ENCODE peak calls at places on chromosome 9, in ten cellular contexts. O, Z, W, L, R, C, K, Q, A and P are unnamed samples.

GRCh38 chr9:108612510-108612909 is 243.3 kb downstream of the ACTL7B start:
- DNase-seq in A (no peak), R (no peak), Z (no peak), O (no peak), Q (no peak), L (no peak), C (no peak), W (no peak), K (no peak), P (no peak)

GRCh38 chr9:97850746-97851449 is 2.1 kb upstream of the FOXE1 start:
- DNase-seq in K (no peak), O (no peak), C (no peak), A (no peak), L (no peak), Z (no peak), Q (no peak), R (no peak), W (no peak), P (no peak)

GRCh38 chr9:95515272-95516113 is 1.3 kb downstream of the PTCH1 start:
- DNase-seq in K (no peak), C (no peak), W (no peak), A (no peak), L (peak), O (peak), Q (peak), R (peak), Z (peak), P (peak)

GRCh38 chr9:125401317-125401716 is 139.7 kb downstream of the GAPVD1 start:
- DNase-seq in K (no peak), C (no peak), R (no peak), A (no peak), O (no peak), Z (no peak), Q (no peak), L (no peak), W (no peak), P (no peak)

GRCh38 chr9:14159440-14160222 is 154.3 kb downstream of the NFIB start:
- DNase-seq in A (no peak), L (no peak), C (no peak), O (no peak), W (peak), R (no peak), Z (no peak), Q (no peak), K (no peak), P (no peak)

GRCh38 chr9:113535756-113536155 is 72.2 kb downstream of the RGS3 start:
- DNase-seq in A (no peak), K (no peak), W (no peak), Z (no peak), L (no peak), C (no peak), Q (peak), O (no peak), R (no peak), P (no peak)

GRCh38 chr9:16505159-16505558 is 365.3 kb downstream of the BNC2 start:
- DNase-seq in W (peak), C (no peak), L (no peak), Z (no peak), O (no peak), A (no peak), R (no peak), Q (no peak), K (peak), P (no peak)

GRCh38 chr9:14096182-14096922 is 217.6 kb downstream of the NFIB start:
- DNase-seq in C (no peak), A (peak), K (peak), R (no peak), L (no peak), Z (no peak), W (peak), O (peak), Q (no peak), P (peak)

GRCh38 chr9:76882686-76883085 is 23.2 kb downstream of the PRUNE2 start:
- DNase-seq in C (no peak), A (no peak), Q (no peak), O (no peak), K (no peak), R (no peak), Z (no peak), L (peak), W (no peak), P (no peak)

GRCh38 chr9:132166599-132166998 is 4.7 kb downstream of the NTNG2 start:
- DNase-seq in L (no peak), K (no peak), O (no peak), A (peak), Q (no peak), R (no peak), C (no peak), W (peak), Z (no peak), P (no peak)

GRCh38 chr9:125240649-125240999 is 519 bp downstream of the HSPA5 start:
- DNase-seq in K (peak), W (peak), A (no peak), O (peak), Z (no peak), Q (no peak), L (no peak), C (no peak), R (no peak), P (peak)

GRCh38 chr9:13279284-13280162 is at the start of gene MPDZ:
- DNase-seq in A (peak), Z (peak), W (peak), O (peak), L (no peak), R (peak), Q (no peak), K (peak), C (no peak), P (peak)

GRCh38 chr9:129343697-129344375 is 165.8 kb upstream of the IER5L start:
- DNase-seq in C (no peak), Z (no peak), R (no peak), A (no peak), Q (peak), L (no peak), K (no peak), O (no peak), W (peak), P (no peak)
- TF ChIP-seq CTCF in C (no peak), Z (no peak), R (no peak), A (no peak), Q (no peak), L (no peak), K (no peak), O (peak), W (no peak), P (no peak)

DNA sequence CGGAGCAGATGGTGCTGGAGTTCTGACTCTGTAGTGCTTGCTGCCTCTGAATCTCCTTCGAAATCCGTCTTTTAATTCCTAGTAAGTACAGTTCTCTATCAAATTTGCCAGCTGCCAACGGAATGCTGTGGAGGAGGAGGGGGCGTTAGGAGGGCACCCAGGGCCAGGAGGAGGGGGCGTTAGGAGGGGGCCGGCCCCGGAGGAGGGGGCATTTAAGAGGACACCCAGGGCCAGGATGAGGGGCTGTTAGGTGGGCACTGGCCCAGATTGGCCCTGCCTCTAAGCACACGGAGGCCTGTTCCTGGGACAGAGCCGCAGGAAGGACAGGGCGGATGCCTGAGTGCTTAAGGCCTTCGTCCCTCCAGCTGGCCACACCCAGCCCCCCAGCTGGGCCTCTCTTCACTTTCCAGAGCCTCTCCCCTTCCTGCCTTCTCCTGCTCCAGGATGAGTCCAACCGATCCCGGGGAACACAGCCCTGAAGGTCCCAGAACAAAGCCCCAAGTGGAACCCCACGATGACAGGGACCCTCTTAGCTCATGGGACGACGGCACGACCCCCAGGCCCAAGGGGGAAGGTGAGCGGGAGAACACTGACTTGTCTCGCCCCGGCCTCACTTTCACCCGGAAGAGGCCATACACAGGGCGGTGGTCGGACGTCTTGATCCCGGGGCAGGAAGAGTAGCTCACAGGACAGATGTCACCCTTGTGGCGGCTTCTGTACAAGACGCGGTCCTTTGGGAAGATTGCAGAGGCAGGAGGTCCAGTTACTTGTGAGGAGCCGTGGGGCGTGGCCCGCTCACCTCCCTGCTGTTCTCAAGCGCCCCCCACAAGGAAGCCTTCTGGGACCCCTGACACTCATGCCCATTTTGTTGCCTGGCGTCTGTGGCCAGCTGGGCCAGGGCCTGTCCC is 9.7 kb downstream of the INPP5E start:
- DNase-seq in Q (peak), R (no peak), L (no peak), W (no peak), A (no peak), C (no peak), K (no peak), O (no peak), Z (no peak), P (no peak)
- TF ChIP-seq CTCF in Q (no peak), R (no peak), L (no peak), W (no peak), A (no peak), C (no peak), K (no peak), O (no peak), Z (no peak), P (no peak)

DNA sequence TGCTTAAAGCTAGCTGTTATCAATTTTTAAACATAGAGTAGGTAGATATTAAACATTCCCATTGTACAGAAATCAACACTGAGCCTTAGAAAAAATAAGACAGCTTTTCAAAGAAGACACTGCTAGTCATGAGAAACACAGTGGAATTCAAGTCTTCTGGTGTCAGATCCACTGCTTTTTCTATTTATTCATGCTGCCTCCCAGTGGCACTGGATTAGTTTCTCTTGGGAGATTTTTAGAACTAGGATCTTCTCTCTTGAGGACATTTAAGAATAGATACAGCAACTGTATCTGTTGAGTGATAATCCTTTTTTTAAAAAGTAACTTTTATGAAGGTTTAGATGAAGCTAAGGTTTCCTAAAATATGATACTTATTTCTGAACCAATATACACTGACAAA is 1635.4 kb upstream of the C9orf72 start:
- DNase-seq in Q (no peak), C (no peak), K (peak), R (no peak), A (no peak), W (no peak), O (no peak), Z (no peak), L (no peak), P (no peak)
- TF ChIP-seq CTCF in Q (no peak), C (no peak), K (no peak), R (no peak), A (no peak), W (no peak), O (no peak), Z (no peak), L (no peak), P (no peak)

DNA sequence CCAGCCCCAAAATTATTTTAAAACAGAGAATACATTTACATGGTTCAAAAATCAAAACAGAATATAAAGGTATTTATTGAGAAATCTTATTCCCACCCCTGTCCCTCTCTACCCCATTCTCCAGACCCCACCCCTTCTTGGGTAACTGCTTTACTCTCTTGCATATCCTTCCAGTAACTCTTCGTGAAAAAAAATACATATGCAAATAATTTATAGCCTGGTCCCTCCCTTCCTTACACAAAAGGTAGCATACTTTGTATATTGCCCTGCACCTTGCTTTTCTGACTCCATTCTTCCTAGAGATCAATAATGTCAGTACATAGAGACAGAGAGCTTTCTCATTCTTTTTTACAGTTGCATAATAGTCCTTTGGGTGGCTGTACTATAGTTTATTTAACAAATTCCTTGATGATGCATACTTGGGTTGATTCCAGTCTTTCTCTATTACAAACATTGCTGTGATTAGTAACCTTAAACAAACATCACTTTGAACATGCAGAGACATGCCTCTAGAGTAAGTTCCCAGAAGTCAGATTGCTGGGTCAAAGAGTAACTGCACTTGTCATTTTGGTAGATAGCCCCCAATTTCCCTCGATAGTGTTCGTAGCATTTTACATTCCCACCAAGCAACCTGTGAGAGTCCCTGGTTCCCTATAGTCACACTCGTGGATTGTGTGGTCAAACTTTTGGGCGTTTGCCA is 47.9 kb downstream of the STOM start:
- DNase-seq in O (no peak), Z (no peak), A (peak), Q (no peak), W (peak), R (no peak), C (peak), L (no peak), K (peak), P (no peak)
- TF ChIP-seq CTCF in O (no peak), Z (no peak), A (no peak), Q (no peak), W (no peak), R (no peak), C (no peak), L (no peak), K (no peak), P (no peak)

GRCh38 chr9:5843450-5844249 is 10.7 kb upstream of the ERMP1 start:
- DNase-seq in C (no peak), Q (no peak), W (peak), R (peak), O (no peak), L (no peak), A (peak), Z (no peak), K (peak), P (peak)

GRCh38 chr9:5842926-5843325 is 10.0 kb upstream of the ERMP1 start:
- DNase-seq in C (no peak), Q (no peak), O (no peak), R (no peak), W (no peak), A (no peak), Z (no peak), K (no peak), L (no peak), P (no peak)

GRCh38 chr9:5839572-5839902 is 6.6 kb upstream of the ERMP1 start:
- DNase-seq in O (no peak), Z (no peak), C (no peak), Q (no peak), R (no peak), L (no peak), W (no peak), K (no peak), A (no peak), P (no peak)

GRCh38 chr9:5835808-5836207 is 2.9 kb upstream of the ERMP1 start:
- DNase-seq in R (no peak), W (no peak), Z (no peak), O (no peak), L (no peak), A (no peak), K (no peak), C (no peak), Q (no peak), P (no peak)

DNA sequence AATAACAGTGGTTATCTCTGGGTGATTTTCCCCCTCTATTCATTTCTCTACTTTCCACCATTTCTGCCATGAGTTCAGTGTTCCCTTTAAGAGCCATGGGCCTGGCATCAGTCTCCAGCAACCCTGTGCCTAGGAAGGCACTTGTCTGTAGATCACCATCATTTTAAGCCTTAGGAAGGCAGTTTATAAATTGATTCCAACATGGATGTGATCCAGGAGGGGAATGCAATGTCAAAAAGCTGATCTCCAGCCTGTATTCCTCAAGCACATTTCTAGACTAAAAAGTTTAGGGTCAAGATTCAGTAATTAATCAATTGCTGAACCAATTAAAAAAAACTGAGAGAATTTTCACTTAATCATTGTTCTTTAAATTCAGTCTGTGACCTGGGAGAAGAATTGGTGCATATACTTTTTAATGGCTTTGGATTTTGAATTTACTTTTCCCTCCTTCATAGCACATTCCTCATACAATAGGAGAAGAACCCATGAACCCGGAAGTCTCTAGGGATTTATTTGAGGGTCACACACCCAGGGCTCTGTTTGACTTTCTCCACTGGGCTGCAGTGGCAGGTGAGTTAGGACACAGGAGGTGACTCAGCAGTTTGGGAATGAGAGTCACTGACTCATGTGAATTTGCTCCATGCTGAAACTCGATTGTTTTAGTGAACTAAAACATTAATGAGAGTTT is 6.1 kb upstream of the ERMP1 start:
- DNase-seq in A (peak), K (peak), R (no peak), C (no peak), Q (no peak), O (peak), W (peak), L (no peak), Z (no peak), P (no peak)
- TF ChIP-seq CTCF in A (no peak), K (no peak), R (no peak), C (no peak), Q (no peak), O (no peak), W (no peak), L (no peak), Z (no peak), P (no peak)

DNA sequence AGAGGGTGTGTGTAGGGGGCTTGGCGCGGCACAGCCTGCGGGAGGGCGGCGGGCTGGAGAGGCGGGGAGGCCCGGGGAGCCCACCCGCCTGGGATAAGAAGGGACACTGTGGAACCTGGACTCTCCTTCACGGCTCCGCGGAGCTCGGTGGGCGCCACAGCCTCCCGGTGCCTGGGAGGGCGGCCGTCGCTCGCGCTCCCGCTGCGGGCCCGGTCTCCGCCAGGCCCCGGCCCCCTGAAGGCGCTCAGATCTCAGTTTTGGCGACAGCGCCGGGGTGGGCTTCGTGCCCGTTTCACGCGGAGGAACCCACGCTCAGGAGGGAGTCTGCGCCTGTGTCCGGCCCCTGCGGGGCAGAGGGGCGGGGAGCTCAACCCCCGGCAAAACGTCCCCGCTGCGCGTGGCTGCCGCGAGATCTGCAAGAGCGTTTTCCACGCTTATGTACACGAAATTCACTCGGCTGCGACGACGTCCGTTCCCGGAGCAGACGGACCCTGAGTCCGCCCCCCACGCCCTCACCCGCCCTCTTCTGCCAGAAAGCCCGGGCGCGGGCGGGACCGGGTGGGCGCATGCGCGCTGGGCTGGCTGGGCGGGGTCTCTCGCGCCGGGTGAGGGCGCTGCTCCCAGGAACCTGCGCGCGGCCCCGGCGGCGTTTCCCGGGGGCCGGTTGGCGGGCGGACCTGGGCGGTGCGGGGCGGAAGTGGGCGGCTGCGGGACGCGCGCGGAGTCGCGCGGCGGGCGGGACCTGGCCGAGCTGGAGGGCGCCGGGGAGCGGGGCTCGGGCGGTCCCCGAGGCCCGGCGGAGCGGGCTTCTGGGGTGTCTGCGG is at the start of gene NELFB:
- DNase-seq in O (peak), K (peak), C (peak), R (peak), L (peak), Z (peak), Q (peak), W (peak), A (peak), P (peak)
- TF ChIP-seq CTCF in O (no peak), K (no peak), C (no peak), R (no peak), L (no peak), Z (no peak), Q (peak), W (no peak), A (no peak), P (no peak)

GRCh38 chr9:38001430-38001829 is 67.6 kb downstream of the SHB start:
- DNase-seq in C (no peak), Q (no peak), R (no peak), O (no peak), W (no peak), L (no peak), A (no peak), Z (no peak), K (no peak), P (no peak)

GRCh38 chr9:37998881-37999311 is 70.1 kb downstream of the SHB start:
- DNase-seq in K (peak), R (no peak), Z (no peak), Q (no peak), A (no peak), W (no peak), O (no peak), L (no peak), C (no peak), P (no peak)

GRCh38 chr9:37999501-38000189 is 69.4 kb downstream of the SHB start:
- DNase-seq in R (no peak), Z (no peak), W (no peak), O (no peak), K (no peak), C (no peak), Q (no peak), L (no peak), A (no peak), P (no peak)

GRCh38 chr9:38000735-38001134 is 68.3 kb downstream of the SHB start:
- DNase-seq in K (no peak), L (peak), Z (no peak), A (no peak), R (no peak), C (no peak), Q (no peak), O (no peak), W (no peak), P (no peak)

DNA sequence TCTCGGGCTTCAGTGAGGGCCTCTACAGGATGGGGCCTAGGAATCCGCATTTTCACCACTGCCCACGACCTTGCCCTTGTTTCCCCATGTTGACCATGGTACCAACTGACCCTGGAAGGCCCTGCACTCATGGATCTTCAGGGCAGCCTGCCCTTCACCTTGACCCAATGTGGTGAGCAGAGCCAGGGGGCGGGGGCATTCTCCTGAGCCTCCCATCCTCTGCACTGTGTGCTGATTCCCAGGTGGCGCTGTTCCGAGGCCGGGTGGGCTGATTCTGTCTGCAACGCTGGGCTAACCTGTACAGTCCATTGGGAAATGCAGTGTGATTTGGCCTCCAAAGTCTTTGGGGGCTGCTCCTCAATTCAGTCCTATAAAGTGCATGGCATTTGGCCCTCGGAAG is 68.7 kb downstream of the SHB start:
- DNase-seq in Z (no peak), W (no peak), K (no peak), C (no peak), Q (no peak), O (no peak), R (no peak), A (no peak), L (no peak), P (no peak)
- TF ChIP-seq CTCF in Z (no peak), W (no peak), K (peak), C (no peak), Q (no peak), O (no peak), R (no peak), A (no peak), L (no peak), P (no peak)